ENCODE peak calls at places on chromosomes 16 and 17, in five cellular contexts. K, Y, V, Q and X are unnamed samples.

GRCh38 chr17:67441052-67441738 is 64.1 kb downstream of the PITPNC1 start:
- DNase-seq in V (no peak), K (no peak), Y (peak; percentile 61), Q (peak; percentile 30), X (peak; percentile 85)

GRCh38 chr17:53472586-53472985 is 350.1 kb upstream of the KIF2B start:
- DNase-seq in K (no peak), Q (no peak), V (no peak), Y (no peak), X (no peak)

GRCh38 chr17:2054740-2055493 is at the start of gene HIC1:
- DNase-seq in K (peak; percentile 84), Q (peak; percentile 72), Y (peak; percentile 64), V (peak; percentile 76), X (peak; percentile 78)

GRCh38 chr16:80766798-80767197 is 37.6 kb downstream of the CDYL2 start:
- DNase-seq in Q (no peak), V (no peak), K (no peak), Y (no peak), X (no peak)

GRCh38 chr17:78416791-78417530 is 38.5 kb downstream of the PGS1 start:
- DNase-seq in V (no peak), Q (peak; percentile 61), Y (no peak), K (peak; percentile 62), X (no peak)

GRCh38 chr16:505479-506245 is 21.9 kb upstream of the CAPN15 start:
- DNase-seq in Y (no peak), Q (no peak), K (no peak), V (no peak), X (no peak)

GRCh38 chr17:67026341-67026740 is 18.0 kb upstream of the CACNG1 start:
- DNase-seq in V (no peak), Y (no peak), Q (no peak), K (no peak), X (no peak)

GRCh38 chr16:50282010-50282538 is 15.7 kb downstream of the ADCY7 start:
- DNase-seq in Q (peak; percentile 77), Y (peak; percentile 50), K (peak; percentile 71), V (no peak), X (peak; percentile 93)

GRCh38 chr16:53904533-53904932 is 200.6 kb downstream of the FTO start:
- DNase-seq in Y (no peak), K (no peak), V (no peak), Q (no peak), X (no peak)

GRCh38 chr16:65414284-65414984 is 292.6 kb upstream of the CDH11 start:
- DNase-seq in K (no peak), Y (no peak), Q (no peak), V (no peak), X (no peak)

GRCh38 chr17:46739982-46740381 is 78.5 kb downstream of the WNT3 start:
- DNase-seq in Q (no peak), Y (no peak), V (no peak), K (no peak), X (no peak)

GRCh38 chr17:76452646-76453430 is at the start of gene UBE2O:
- DNase-seq in Q (peak; percentile 86), K (peak; percentile 88), V (peak; percentile 90), Y (peak; percentile 84), X (peak; percentile 96)

GRCh38 chr16:62021295-62021694 is 14.9 kb downstream of the CDH8 start:
- DNase-seq in K (no peak), Q (no peak), Y (no peak), V (no peak), X (no peak)

GRCh38 chr17:79915850-79916430 is 76.7 kb upstream of the CBX4 start:
- DNase-seq in Y (no peak), V (peak; percentile 68), Q (peak; percentile 67), K (peak; percentile 41), X (peak; percentile 51)

GRCh38 chr16:10067406-10067805 is 114.8 kb downstream of the GRIN2A start:
- DNase-seq in K (no peak), Y (no peak), V (no peak), Q (no peak), X (no peak)

GRCh38 chr16:57863434-57864160 is 61.3 kb upstream of the KIFC3 start:
- DNase-seq in V (peak; percentile 67), K (peak; percentile 64), Y (no peak), Q (peak; percentile 68), X (no peak)

GRCh38 chr17:28746611-28747045 is 2.8 kb downstream of the TRAF4 start:
- DNase-seq in Q (peak; percentile 82), Y (no peak), K (no peak), V (peak; percentile 86), X (no peak)

GRCh38 chr17:78705071-78705470 is 77.0 kb downstream of the CYTH1 start:
- DNase-seq in Y (no peak), V (no peak), Q (no peak), K (peak; percentile 29), X (no peak)

GRCh38 chr16:21257284-21257683 is 20.8 kb downstream of the CRYM start:
- DNase-seq in V (no peak), K (no peak), Y (no peak), Q (no peak), X (no peak)

GRCh38 chr17:27322690-27323508 is 29.0 kb downstream of the WSB1 start:
- DNase-seq in K (no peak), V (no peak), Q (no peak), Y (no peak), X (no peak)

GRCh38 chr17:48814504-48814903 is 2.5 kb downstream of the TTLL6 start:
- DNase-seq in V (no peak), Y (peak; percentile 42), K (peak; percentile 45), Q (peak; percentile 49), X (peak; percentile 61)

GRCh38 chr16:9091867-9092281 is 430 bp downstream of the HAPSTR1 start:
- DNase-seq in K (peak; percentile 44), V (peak; percentile 72), Y (peak; percentile 32), Q (peak; percentile 50), X (peak; percentile 57)

GRCh38 chr17:2799653-2800052 is 3.4 kb downstream of the RAP1GAP2 start:
- DNase-seq in V (no peak), K (no peak), Y (no peak), Q (no peak), X (no peak)

GRCh38 chr16:59327894-59328293 is 593.8 kb upstream of the GOT2 start:
- DNase-seq in Q (no peak), K (no peak), V (no peak), Y (no peak), X (no peak)

GRCh38 chr17:60545465-60546191 is 19.6 kb upstream of the APPBP2 start:
- DNase-seq in K (no peak), Q (no peak), Y (no peak), V (no peak), X (no peak)

GRCh38 chr17:80260791-80261158 is at the start of gene RNF213:
- DNase-seq in Q (peak; percentile 41), K (peak; percentile 73), Y (peak; percentile 43), V (peak; percentile 72), X (peak; percentile 88)

GRCh38 chr16:709651-710499 is 4.3 kb upstream of the FBXL16 start:
- DNase-seq in V (no peak), Q (no peak), Y (no peak), K (peak; percentile 68), X (no peak)

GRCh38 chr16:22260490-22260889 is 36.7 kb upstream of the POLR3E start:
- DNase-seq in Q (no peak), V (no peak), Y (no peak), K (no peak), X (no peak)

GRCh38 chr16:71923941-71924690 is 28.8 kb downstream of the IST1 start:
- DNase-seq in Q (no peak), Y (no peak), K (no peak), V (no peak), X (no peak)

GRCh38 chr17:53150101-53150698 is 672.5 kb upstream of the KIF2B start:
- DNase-seq in Y (no peak), Q (no peak), K (no peak), V (no peak), X (peak; percentile 1)

GRCh38 chr17:47831934-47832327 is 461 bp downstream of the LRRC46 start:
- DNase-seq in Y (no peak), Q (no peak), K (no peak), V (no peak), X (no peak)

GRCh38 chr17:75334723-75335122 is 45.5 kb upstream of the SLC25A19 start:
- DNase-seq in Y (no peak), V (no peak), Q (no peak), K (no peak), X (no peak)

GRCh38 chr17:75340636-75341035 is 51.4 kb upstream of the SLC25A19 start:
- DNase-seq in Y (no peak), K (no peak), V (no peak), Q (no peak), X (no peak)

GRCh38 chr17:75335315-75335714 is 46.1 kb upstream of the SLC25A19 start:
- DNase-seq in V (no peak), K (no peak), Q (no peak), Y (no peak), X (no peak)

GRCh38 chr17:75341784-75342183 is 52.6 kb upstream of the SLC25A19 start:
- DNase-seq in Q (no peak), Y (no peak), V (no peak), K (no peak), X (no peak)

GRCh38 chr17:75338335-75338734 is 49.1 kb upstream of the SLC25A19 start:
- DNase-seq in K (no peak), Y (no peak), Q (no peak), V (no peak), X (no peak)
- H3K4me1 ChIP-seq in K (peaks cover 27% of the 10 kb centered on the region), Y (peaks cover 78% of the 10 kb centered on the region), Q (peaks cover 3% of the 10 kb centered on the region), V (peaks cover 13% of the 10 kb centered on the region), X (peaks cover 89% of the 10 kb centered on the region)

DNA sequence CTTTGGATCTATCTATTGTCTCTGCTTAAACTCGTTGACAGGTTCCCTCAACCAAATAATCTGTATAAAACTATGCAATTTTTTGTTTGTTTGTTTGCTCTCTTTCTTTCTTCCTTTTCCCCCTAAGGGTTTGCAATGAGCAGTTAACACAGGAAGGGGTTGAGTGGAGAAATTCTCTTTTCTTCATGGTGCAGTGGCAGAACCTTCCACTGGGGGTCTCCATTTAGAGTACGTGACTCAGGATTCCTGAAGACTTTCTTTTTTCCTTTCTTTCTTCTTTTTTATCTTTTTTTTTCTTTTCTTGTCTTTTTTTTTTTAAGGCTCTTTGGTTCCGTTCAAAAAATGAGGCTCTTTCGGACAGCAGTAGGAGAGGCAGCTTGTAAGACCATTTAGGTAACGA is 19.5 kb upstream of the RBFOX1 start:
- DNase-seq in Q (no peak), Y (no peak), V (no peak), K (no peak), X (peak; percentile 1)
- TF ChIP-seq CTCF in Q (no peak), Y (no peak), V (no peak), K (peak; percentile 35), X (peak; percentile 70)

DNA sequence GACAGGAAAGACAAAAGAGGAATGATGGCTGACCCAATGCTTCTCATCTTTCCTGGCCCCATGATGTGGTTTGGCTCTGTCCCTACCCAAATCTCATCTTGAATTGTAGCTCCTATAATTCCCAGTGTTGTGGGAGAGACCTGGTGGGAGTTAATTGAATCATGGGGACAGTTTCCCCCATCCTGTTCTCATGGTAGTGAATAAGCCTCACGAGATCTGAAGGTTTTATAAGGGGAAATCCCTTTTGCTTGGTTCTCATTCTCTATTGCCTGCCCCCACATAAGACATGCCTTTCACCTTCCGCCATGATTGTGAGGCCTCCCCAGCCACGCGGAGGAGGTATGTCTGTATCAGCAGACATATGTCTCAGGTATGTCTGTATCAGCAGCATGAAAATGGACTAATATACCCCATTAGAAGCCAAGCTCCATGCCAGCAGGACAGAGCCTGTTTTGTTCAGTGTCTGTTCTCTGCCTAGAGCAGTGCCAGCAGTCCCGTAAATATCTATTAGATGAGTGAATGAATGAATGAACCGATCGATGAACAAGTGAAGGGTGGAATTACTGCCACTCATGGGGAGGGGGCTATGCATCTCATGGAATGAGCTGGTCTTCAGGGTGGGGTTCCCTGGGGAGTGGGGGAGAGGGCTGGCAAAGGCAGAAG is 304.4 kb downstream of the SOX9 start:
- DNase-seq in K (no peak), V (no peak), Q (no peak), Y (no peak), X (no peak)
- H3K27ac ChIP-seq in K (no peak overlapping the region), V (no peak overlapping the region), Q (no peak overlapping the region), Y (no peak overlapping the region), X (no peak overlapping the region)

GRCh38 chr17:57900991-57901743 is 51.3 kb upstream of the MRPS23 start:
- DNase-seq in Y (no peak), Q (peak; percentile 72), K (no peak), V (peak; percentile 64), X (no peak)
- H3K4me1 ChIP-seq in Y (no peaks in the 10 kb centered on the region), Q (peaks cover 37% of the 10 kb centered on the region), K (peaks cover 74% of the 10 kb centered on the region), V (peaks cover 62% of the 10 kb centered on the region), X (peaks cover 53% of the 10 kb centered on the region)